ENCODE peak calls at places on chromosomes 4 and X, in eight cellular contexts. H is GM20000; V is naive thymus-derived CD8-positive, alpha-beta T cell; I is type B pancreatic cell; Y is retinal pigment epithelial cell; U is PC-3; G is GM13976; R is Calu3. K is an unnamed sample.

GRCh38 chr4:121189811-121190210 is 25.7 kb upstream of the TNIP3 start:
- DNase-seq in H (peak), V (peak), I (no peak), Y (no peak), U (no peak), G (no peak), R (no peak), K (no peak)

GRCh38 chr4:65968873-65969272 is 298.6 kb upstream of the EPHA5 start:
- DNase-seq in H (no peak), V (no peak), I (no peak), Y (no peak), U (no peak), G (no peak), R (no peak), K (no peak)

GRCh38 chr4:23333556-23333945 is 556.3 kb downstream of the PPARGC1A start:
- DNase-seq in H (no peak), V (no peak), I (no peak), Y (peak), U (peak), G (no peak), R (no peak), K (no peak)

GRCh38 chr4:62399242-62399641 is 1199.1 kb downstream of the ADGRL3 start:
- DNase-seq in H (peak), V (no peak), I (no peak), Y (no peak), U (peak), G (peak), R (no peak), K (no peak)

GRCh38 chrX:37383313-37383712 is 34.1 kb downstream of the PRRG1 start:
- DNase-seq in H (no peak), V (no peak), I (no peak), Y (no peak), U (no peak), G (no peak), R (no peak), K (no peak)

GRCh38 chrX:46547857-46548256 is 2.6 kb upstream of the ZNF674 start:
- DNase-seq in H (no peak), V (no peak), I (no peak), Y (peak), U (peak), G (no peak), R (peak), K (no peak)

GRCh38 chr4:79743014-79743413 is 330.0 kb downstream of the ANTXR2 start:
- DNase-seq in H (no peak), V (no peak), I (no peak), Y (no peak), U (no peak), G (no peak), R (no peak), K (no peak)

GRCh38 chr4:11471613-11472012 is 42.9 kb upstream of the HS3ST1 start:
- DNase-seq in H (peak), V (peak), I (no peak), Y (no peak), U (no peak), G (no peak), R (peak), K (peak)

GRCh38 chrX:21708116-21708515 is 49.8 kb downstream of the SMPX start:
- DNase-seq in H (no peak), V (no peak), I (no peak), Y (no peak), U (peak), G (no peak), R (no peak), K (no peak)

GRCh38 chr4:137819964-137820383 is 287.7 kb upstream of the PCDH18 start:
- DNase-seq in H (peak), V (no peak), I (no peak), Y (peak), U (peak), G (peak), R (peak), K (no peak)

GRCh38 chr4:100014616-100015015 is 64.5 kb upstream of the H2AZ1 start:
- DNase-seq in H (no peak), V (no peak), I (no peak), Y (no peak), U (peak), G (no peak), R (no peak), K (no peak)

GRCh38 chr4:89939994-89940393 is 45.3 kb downstream of the MMRN1 start:
- DNase-seq in H (no peak), V (no peak), I (no peak), Y (peak), U (no peak), G (no peak), R (no peak), K (no peak)

GRCh38 chr4:3488791-3489190 is 25.7 kb downstream of the DOK7 start:
- DNase-seq in H (no peak), V (no peak), I (no peak), Y (no peak), U (no peak), G (no peak), R (no peak), K (no peak)

GRCh38 chr4:4677825-4678522 is 136.1 kb upstream of the STX18 start:
- DNase-seq in H (no peak), V (no peak), I (no peak), Y (no peak), U (no peak), G (no peak), R (no peak), K (no peak)

GRCh38 chr4:83780334-83780733 is 244.4 kb downstream of the GPAT3 start:
- DNase-seq in H (no peak), V (no peak), I (no peak), Y (no peak), U (peak), G (no peak), R (no peak), K (no peak)

GRCh38 chr4:151540728-151541437 is 131.9 kb downstream of the FHIP1A start:
- DNase-seq in H (no peak), V (no peak), I (no peak), Y (peak), U (peak), G (no peak), R (peak), K (no peak)

GRCh38 chr4:3786196-3786869 is 20.1 kb downstream of the ADRA2C start:
- DNase-seq in H (no peak), V (no peak), I (no peak), Y (peak), U (peak), G (no peak), R (peak), K (no peak)

GRCh38 chr4:64784125-64784524 is 374.9 kb upstream of the TECRL start:
- DNase-seq in H (no peak), V (no peak), I (no peak), Y (peak), U (peak), G (no peak), R (no peak), K (no peak)

GRCh38 chr4:82097504-82097903 is 276.3 kb downstream of the HNRNPD start:
- DNase-seq in H (no peak), V (no peak), I (no peak), Y (no peak), U (no peak), G (no peak), R (peak), K (no peak)

GRCh38 chr4:72110886-72111285 is 79.1 kb downstream of the NPFFR2 start:
- DNase-seq in H (no peak), V (no peak), I (no peak), Y (no peak), U (peak), G (no peak), R (no peak), K (no peak)

GRCh38 chr4:17597517-17597916 is 16.9 kb upstream of the MED28 start:
- DNase-seq in H (no peak), V (no peak), I (no peak), Y (no peak), U (peak), G (no peak), R (peak), K (no peak)

GRCh38 chrX:68177542-68177941 is 255.8 kb downstream of the OPHN1 start:
- DNase-seq in H (no peak), V (no peak), I (no peak), Y (no peak), U (peak), G (no peak), R (no peak), K (no peak)

GRCh38 chr4:52628543-52628942 is 30.6 kb downstream of the USP46 start:
- DNase-seq in H (no peak), V (no peak), I (no peak), Y (no peak), U (no peak), G (no peak), R (no peak), K (no peak)

GRCh38 chr4:73735231-73735630 is 5.1 kb upstream of the CXCL8 start:
- DNase-seq in H (peak), V (no peak), I (no peak), Y (no peak), U (peak), G (peak), R (no peak), K (no peak)

GRCh38 chr4:61380865-61381264 is 180.7 kb downstream of the ADGRL3 start:
- DNase-seq in H (no peak), V (no peak), I (no peak), Y (no peak), U (no peak), G (no peak), R (no peak), K (no peak)

GRCh38 chr4:174763454-174764104 is 65.5 kb downstream of the GLRA3 start:
- DNase-seq in H (peak), V (no peak), I (no peak), Y (no peak), U (peak), G (no peak), R (no peak), K (no peak)

GRCh38 chrX:13177921-13178320 is 133.5 kb upstream of the FAM9C start:
- DNase-seq in H (no peak), V (no peak), I (no peak), Y (no peak), U (no peak), G (no peak), R (no peak), K (no peak)

GRCh38 chr4:20255823-20256222 is 4.1 kb downstream of the SLIT2 start:
- DNase-seq in H (no peak), V (no peak), I (no peak), Y (no peak), U (no peak), G (no peak), R (no peak), K (no peak)

GRCh38 chr4:76947369-76947768 is 2.2 kb upstream of the SEPTIN11 start:
- DNase-seq in H (no peak), V (no peak), I (no peak), Y (no peak), U (no peak), G (no peak), R (no peak), K (no peak)

GRCh38 chr4:68948044-68948743 is 3.4 kb downstream of the UGT2A3 start:
- DNase-seq in H (no peak), V (no peak), I (no peak), Y (no peak), U (no peak), G (no peak), R (no peak), K (no peak)

GRCh38 chr4:144421839-144422565 is 224.0 kb upstream of the HHIP start:
- DNase-seq in H (no peak), V (no peak), I (no peak), Y (no peak), U (no peak), G (no peak), R (no peak), K (no peak)

GRCh38 chrX:134460861-134461218 is 875 bp downstream of the HPRT1 start:
- DNase-seq in H (no peak), V (no peak), I (no peak), Y (no peak), U (peak), G (no peak), R (peak), K (no peak)

K was measured in memory B cell.